ENCODE peak calls at places on chromosome 19, in nine cellular contexts. Y is body of pancreas, R is H1, N is mucosa of descending colon, T is epithelial cell of esophagus, J is AG04450, Q is fibroblast of mammary gland, U is heart left ventricle, G is fibroblast of lung. F is an unnamed sample.

GRCh38 chr19:3095375-3096191 is 1.4 kb downstream of the GNA11 start:
- DNase-seq in J (no peak), U (no peak), Y (no peak), T (peak; percentile 33), Q (no peak), R (peak; percentile 68), N (peak; percentile 67), G (no peak), F (no peak)

GRCh38 chr19:55452381-55453325 is 8.8 kb downstream of the ISOC2 start:
- DNase-seq in Q (peak; percentile 59), N (no peak), U (peak; percentile 65), R (peak; percentile 95), T (peak; percentile 65), Y (peak; percentile 45), J (peak; percentile 27), G (peak; percentile 65), F (peak; percentile 75)

GRCh38 chr19:39038098-39038497 is 5.7 kb upstream of the FBXO27 start:
- DNase-seq in R (peak; percentile 67), T (peak; percentile 75), Q (peak; percentile 47), J (no peak), Y (peak; percentile 59), G (peak; percentile 43), U (no peak), N (no peak), F (peak; percentile 47)

GRCh38 chr19:15300533-15301194 is 31.7 kb downstream of the BRD4 start:
- DNase-seq in T (peak; percentile 50), N (no peak), U (no peak), G (peak; percentile 89), J (peak; percentile 71), R (no peak), Y (no peak), Q (peak; percentile 86), F (peak; percentile 77)

GRCh38 chr19:10655457-10656312 is 1.5 kb downstream of the ILF3 start:
- DNase-seq in G (no peak), Q (peak; percentile 25), Y (peak; percentile 55), T (peak; percentile 49), J (no peak), R (no peak), N (no peak), U (no peak), F (peak; percentile 30)

GRCh38 chr19:50607874-50608785 is 31.6 kb downstream of the SYT3 start:
- DNase-seq in T (peak; percentile 10), Q (peak; percentile 85), N (peak; percentile 75), J (peak; percentile 8), G (peak; percentile 42), U (peak; percentile 58), R (peak; percentile 99), Y (peak; percentile 31), F (peak; percentile 88)

GRCh38 chr19:49983645-49984229 is 22.8 kb upstream of the SIGLEC11 start:
- DNase-seq in Y (peak; percentile 84), J (no peak), N (no peak), G (peak; percentile 39), T (peak; percentile 50), R (peak; percentile 88), Q (peak; percentile 57), U (peak; percentile 28), F (peak; percentile 55)

GRCh38 chr19:28010656-28011055 is 1202.3 kb downstream of the UQCRFS1 start:
- DNase-seq in R (no peak), N (no peak), Y (no peak), Q (no peak), T (no peak), U (no peak), J (no peak), G (no peak), F (no peak)

GRCh38 chr19:21568816-21569496 is 63.6 kb downstream of the ZNF429 start:
- DNase-seq in N (no peak), Q (peak; percentile 70), U (peak; percentile 92), Y (peak; percentile 95), R (no peak), J (no peak), G (peak; percentile 92), T (peak; percentile 67), F (peak; percentile 15)

GRCh38 chr19:50266896-50267295 is 62.3 kb downstream of the KCNC3 start:
- DNase-seq in U (no peak), T (no peak), J (no peak), R (peak; percentile 97), Q (no peak), N (peak; percentile 66), G (no peak), Y (peak; percentile 14), F (no peak)

GRCh38 chr19:56946164-56946563 is 105.6 kb upstream of the PEG3 start:
- DNase-seq in Y (no peak), R (no peak), J (no peak), G (no peak), N (no peak), T (no peak), U (no peak), Q (no peak), F (no peak)

GRCh38 chr19:3593156-3593555 is 7.9 kb downstream of the GIPC3 start:
- DNase-seq in Y (no peak), G (no peak), T (no peak), N (no peak), Q (no peak), J (no peak), U (no peak), R (peak; percentile 63), F (no peak)

DNA sequence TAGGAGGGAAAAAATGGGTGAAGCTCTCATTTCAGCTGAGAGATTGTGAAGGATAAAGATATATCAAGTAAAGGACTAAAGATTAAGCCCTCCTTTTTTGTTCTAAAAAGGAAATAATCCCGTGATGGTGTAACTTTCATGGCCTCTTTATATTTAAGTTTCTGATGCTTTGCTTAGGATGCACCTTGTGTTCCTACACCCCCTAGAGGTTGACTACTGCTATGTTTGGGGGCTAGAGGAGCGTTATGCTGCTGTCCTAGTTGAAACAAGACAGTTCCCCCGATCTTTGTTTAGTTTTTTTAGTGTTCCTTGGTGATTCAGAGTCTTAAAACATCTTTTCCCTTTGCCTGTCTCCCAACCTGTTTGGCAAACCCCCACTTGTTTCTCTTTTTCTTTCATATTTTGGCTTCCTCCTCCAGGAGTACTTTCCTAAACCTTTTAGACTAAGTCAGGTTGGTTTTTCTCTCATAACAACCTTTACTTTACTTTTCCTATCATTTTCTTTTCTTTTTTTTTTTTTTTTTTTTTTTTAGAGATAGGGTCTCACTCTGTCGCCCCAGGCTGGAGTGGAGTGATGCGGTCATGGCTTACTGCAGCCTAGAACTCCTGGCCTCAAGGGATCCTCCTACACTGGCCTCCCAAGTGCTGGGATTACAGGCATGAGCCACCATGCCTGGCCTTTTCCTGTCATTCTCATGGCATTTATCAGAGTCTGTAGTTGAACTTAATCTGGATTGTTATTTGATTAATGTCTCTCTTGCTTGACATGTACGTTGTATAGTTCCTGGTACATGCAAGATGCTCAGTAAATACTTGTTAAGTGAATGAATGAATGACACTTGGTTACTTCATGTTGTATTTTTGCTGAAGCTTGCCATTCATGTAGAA is 2.8 kb downstream of the UBA2 start:
- DNase-seq in U (no peak), J (no peak), R (no peak), G (peak; percentile 61), Y (no peak), Q (peak; percentile 72), N (no peak), T (peak; percentile 57), F (peak; percentile 70)
- H3K4me3 ChIP-seq in U (no peak overlapping the region), J (peak overlapping the region; percentile 34), R (no peak overlapping the region), G (no peak overlapping the region), Y (no peak overlapping the region), Q (no peak overlapping the region), N (no peak overlapping the region), T (no peak overlapping the region), F (no peak overlapping the region)

DNA sequence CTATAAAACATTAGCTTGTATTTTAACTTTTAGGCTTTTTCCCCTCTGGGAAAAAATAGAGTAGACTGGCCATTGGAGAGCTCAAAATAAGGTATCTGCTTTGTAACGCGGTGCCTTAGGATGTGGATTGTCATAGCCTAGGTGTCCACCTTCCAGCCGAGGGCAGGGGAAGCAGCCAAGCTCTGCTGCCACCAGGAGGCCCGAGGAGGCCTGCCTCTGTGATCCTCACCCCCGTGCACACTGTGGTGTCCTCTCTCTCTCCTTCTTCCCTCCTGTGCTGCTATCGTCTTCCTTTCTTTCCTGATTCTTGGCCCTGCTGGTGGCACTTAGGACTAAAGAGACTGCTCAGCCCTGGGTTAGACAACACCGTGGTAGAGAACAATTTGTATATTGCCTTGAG is 11.3 kb downstream of the HNRNPM start:
- DNase-seq in J (no peak), Y (no peak), R (no peak), U (no peak), T (no peak), Q (no peak), N (no peak), G (no peak), F (no peak)
- TF ChIP-seq CTCF in J (no peak), Y (no peak), R (peak; percentile 62), U (peak; percentile 13), T (peak; percentile 19), Q (peak; percentile 27), N (no peak), G (no peak), F (peak; percentile 21)

DNA sequence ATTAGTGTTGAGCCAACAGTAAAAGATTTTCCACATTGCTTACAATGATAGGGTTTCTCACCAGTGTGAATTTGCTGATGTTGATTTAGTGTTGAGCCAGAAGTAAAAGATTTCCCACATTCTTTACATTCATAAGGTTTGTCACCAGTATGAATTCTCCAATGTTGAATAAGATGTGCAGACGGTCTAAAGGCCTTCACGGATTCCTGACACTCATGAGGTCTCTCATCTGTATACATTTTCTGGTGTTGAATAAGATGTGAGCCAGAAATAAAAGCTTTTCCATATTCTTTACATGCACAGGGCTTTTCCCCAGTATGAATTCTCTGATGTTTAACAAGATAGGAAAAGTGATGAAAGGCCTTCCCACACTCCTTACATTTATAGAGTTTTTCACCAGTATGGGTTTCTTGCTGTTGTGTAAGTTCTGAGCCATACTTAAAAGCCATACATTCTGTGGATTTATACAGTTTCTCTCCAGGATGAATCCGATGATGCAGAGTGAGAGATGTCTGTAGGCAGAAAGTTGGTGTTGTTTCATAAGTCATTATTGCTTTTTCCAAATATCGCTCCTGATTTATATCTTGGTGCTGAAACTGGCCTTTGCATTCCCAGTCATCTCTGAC is 22.4 kb downstream of the ZNF850 start:
- DNase-seq in U (no peak), Q (no peak), Y (no peak), J (no peak), R (no peak), G (no peak), N (no peak), T (no peak), F (no peak)
- H3K4me3 ChIP-seq in U (no peak overlapping the region), Q (no peak overlapping the region), Y (no peak overlapping the region), J (no peak overlapping the region), R (no peak overlapping the region), G (no peak overlapping the region), N (no peak overlapping the region), T (no peak overlapping the region), F (no peak overlapping the region)

GRCh38 chr19:53810187-53810546 is 13.9 kb downstream of the NLRP12 start:
- DNase-seq in N (no peak), R (no peak), J (no peak), Q (no peak), T (no peak), G (no peak), Y (no peak), U (no peak), F (no peak)

GRCh38 chr19:53810891-53811290 is 13.2 kb downstream of the NLRP12 start:
- DNase-seq in R (no peak), N (no peak), G (no peak), J (no peak), Y (no peak), Q (no peak), U (no peak), T (no peak), F (no peak)

GRCh38 chr19:53812335-53812734 is 11.8 kb downstream of the NLRP12 start:
- DNase-seq in J (no peak), N (no peak), T (no peak), Y (no peak), G (no peak), U (no peak), Q (no peak), R (peak; percentile 54), F (no peak)

GRCh38 chr19:53809518-53810186 is 14.5 kb downstream of the NLRP12 start:
- DNase-seq in G (no peak), R (peak; percentile 90), N (no peak), Q (no peak), T (no peak), U (no peak), J (no peak), Y (no peak), F (peak; percentile 5)

GRCh38 chr19:53808710-53809125 is 15.4 kb downstream of the NLRP12 start:
- DNase-seq in G (peak; percentile 54), Q (peak; percentile 62), R (no peak), Y (no peak), T (peak; percentile 42), N (no peak), J (no peak), U (no peak), F (peak; percentile 74)
- TF ChIP-seq CTCF in G (peak; percentile 62), Q (peak; percentile 66), R (peak; percentile 77), Y (peak; percentile 38), T (peak; percentile 35), N (no peak), J (peak; percentile 67), U (peak; percentile 36), F (peak; percentile 77)